ENCODE peak calls at places on chromosomes 11 and 22, in eight cellular contexts. J, N, L, T, Q, M, W and K are unnamed samples.

GRCh38 chr22:37374571-37374970 is 52.7 kb downstream of the ELFN2 start:
- DNase-seq in J (no peak), N (no peak), L (no peak), T (no peak), Q (no peak), M (no peak), W (no peak), K (no peak)

GRCh38 chr11:7575841-7576451 is 62.1 kb downstream of the PPFIBP2 start:
- DNase-seq in J (peak), N (no peak), L (no peak), T (peak), Q (no peak), M (no peak), W (peak), K (no peak)

GRCh38 chr22:47553436-47553835 is 791.0 kb downstream of the TBC1D22A start:
- DNase-seq in J (no peak), N (no peak), L (no peak), T (no peak), Q (no peak), M (no peak), W (no peak), K (no peak)

GRCh38 chr22:18022851-18023250 is 1.5 kb downstream of the MICAL3 start:
- DNase-seq in J (no peak), N (no peak), L (no peak), T (no peak), Q (no peak), M (no peak), W (no peak), K (no peak)

GRCh38 chr22:44357962-44358553 is 45.3 kb upstream of the SHISAL1 start:
- DNase-seq in J (no peak), N (no peak), L (no peak), T (no peak), Q (no peak), M (no peak), W (peak), K (peak)

GRCh38 chr11:20840341-20840740 is 171.0 kb downstream of the NELL1 start:
- DNase-seq in J (no peak), N (no peak), L (no peak), T (no peak), Q (no peak), M (no peak), W (peak), K (no peak)

GRCh38 chr11:4464216-4465159 is 15.4 kb downstream of the OR52K2 start:
- DNase-seq in J (no peak), N (no peak), L (no peak), T (peak), Q (no peak), M (no peak), W (no peak), K (no peak)

GRCh38 chr11:35235944-35236666 is 97.1 kb downstream of the CD44 start:
- DNase-seq in J (peak), N (no peak), L (no peak), T (peak), Q (no peak), M (peak), W (no peak), K (no peak)

GRCh38 chr11:86955674-86956522 is 703 bp upstream of the FZD4 start:
- DNase-seq in J (peak), N (no peak), L (peak), T (peak), Q (peak), M (no peak), W (peak), K (peak)

GRCh38 chr11:17807034-17807433 is 72.5 kb downstream of the KCNC1 start:
- DNase-seq in J (no peak), N (no peak), L (no peak), T (no peak), Q (no peak), M (no peak), W (no peak), K (no peak)

GRCh38 chr11:45777127-45777969 is 27.6 kb upstream of the SLC35C1 start:
- DNase-seq in J (no peak), N (no peak), L (no peak), T (peak), Q (no peak), M (no peak), W (no peak), K (no peak)

GRCh38 chr11:134346976-134347350 is 15.2 kb downstream of the GLB1L2 start:
- DNase-seq in J (no peak), N (no peak), L (no peak), T (no peak), Q (no peak), M (no peak), W (no peak), K (no peak)

GRCh38 chr22:48708558-48709245 is 1119.0 kb downstream of the BRD1 start:
- DNase-seq in J (no peak), N (no peak), L (no peak), T (no peak), Q (no peak), M (no peak), W (no peak), K (no peak)

GRCh38 chr11:32113637-32114203 is 22.8 kb downstream of the RCN1 start:
- DNase-seq in J (no peak), N (no peak), L (no peak), T (no peak), Q (no peak), M (no peak), W (no peak), K (no peak)

GRCh38 chr11:109970516-109971183 is 122.5 kb upstream of the ZC3H12C start:
- DNase-seq in J (no peak), N (no peak), L (no peak), T (peak), Q (no peak), M (no peak), W (no peak), K (no peak)

GRCh38 chr22:36853407-36854099 is 7.3 kb upstream of the NCF4 start:
- DNase-seq in J (peak), N (no peak), L (peak), T (peak), Q (no peak), M (peak), W (peak), K (peak)

GRCh38 chr11:9002920-9003572 is 755 bp downstream of the NRIP3 start:
- DNase-seq in J (peak), N (no peak), L (no peak), T (no peak), Q (no peak), M (no peak), W (no peak), K (no peak)

GRCh38 chr11:64787526-64788320 is 9.4 kb upstream of the SF1 start:
- DNase-seq in J (peak), N (no peak), L (peak), T (peak), Q (no peak), M (peak), W (peak), K (peak)

GRCh38 chr11:131095501-131096185 is 179.4 kb upstream of the SNX19 start:
- DNase-seq in J (no peak), N (no peak), L (no peak), T (no peak), Q (no peak), M (no peak), W (no peak), K (no peak)

GRCh38 chr11:93498099-93499040 is 44.8 kb downstream of the SMCO4 start:
- DNase-seq in J (no peak), N (no peak), L (no peak), T (peak), Q (no peak), M (no peak), W (no peak), K (no peak)

GRCh38 chr11:75577198-75577597 is 15.1 kb downstream of the SERPINH1 start:
- DNase-seq in J (peak), N (peak), L (peak), T (no peak), Q (no peak), M (peak), W (peak), K (no peak)

GRCh38 chr11:107722671-107723070 is 10.8 kb upstream of the SLN start:
- DNase-seq in J (no peak), N (no peak), L (no peak), T (no peak), Q (no peak), M (no peak), W (no peak), K (no peak)

GRCh38 chr22:25546751-25547150 is 17.7 kb upstream of the GRK3 start:
- DNase-seq in J (no peak), N (no peak), L (peak), T (no peak), Q (no peak), M (no peak), W (no peak), K (no peak)

GRCh38 chr11:67273260-67273990 is 7.2 kb downstream of the GRK2 start:
- DNase-seq in J (no peak), N (no peak), L (no peak), T (no peak), Q (no peak), M (no peak), W (no peak), K (no peak)

GRCh38 chr11:43269229-43269928 is 42.4 kb upstream of the API5 start:
- DNase-seq in J (no peak), N (no peak), L (no peak), T (no peak), Q (peak), M (no peak), W (peak), K (peak)

GRCh38 chr11:114821626-114822025 is 143.3 kb downstream of the NXPE2 start:
- DNase-seq in J (no peak), N (no peak), L (no peak), T (peak), Q (no peak), M (no peak), W (peak), K (no peak)

GRCh38 chr11:17740649-17741235 is 6.2 kb downstream of the KCNC1 start:
- DNase-seq in J (no peak), N (no peak), L (no peak), T (no peak), Q (no peak), M (no peak), W (no peak), K (peak)

GRCh38 chr22:49305215-49305965 is 522.3 kb downstream of the BRD1 start:
- DNase-seq in J (peak), N (peak), L (no peak), T (no peak), Q (peak), M (peak), W (peak), K (peak)

GRCh38 chr11:47352556-47352955 is at the start of gene MYBPC3:
- DNase-seq in J (no peak), N (no peak), L (no peak), T (no peak), Q (no peak), M (no peak), W (no peak), K (no peak)

GRCh38 chr22:47178339-47178738 is 415.9 kb downstream of the TBC1D22A start:
- DNase-seq in J (no peak), N (no peak), L (no peak), T (no peak), Q (no peak), M (no peak), W (no peak), K (no peak)

GRCh38 chr11:57571631-57572030 is 4.2 kb upstream of the UBE2L6 start:
- DNase-seq in J (no peak), N (no peak), L (no peak), T (no peak), Q (no peak), M (no peak), W (no peak), K (no peak)

GRCh38 chr11:80414766-80415165 is 973.9 kb upstream of the TENM4 start:
- DNase-seq in J (no peak), N (no peak), L (no peak), T (peak), Q (no peak), M (no peak), W (no peak), K (no peak)